ENCODE peak calls at places on chromosomes 2 and 18, in six cellular contexts. F is ACHN, X is spleen, Z is psoas muscle, T is NCI-H82, J is left ventricle myocardium inferior. V is an unnamed sample.

GRCh38 chr2:238244151-238244550 is 4.3 kb upstream of the HES6 start:
- DNase-seq in Z (no peak), J (no peak), T (peak; percentile 28), X (no peak), F (no peak), V (no peak)

GRCh38 chr2:120677221-120677620 is 58.4 kb upstream of the GLI2 start:
- DNase-seq in X (peak; percentile 22), Z (no peak), T (no peak), F (no peak), J (no peak), V (no peak)

GRCh38 chr2:102005989-102006885 is 14.5 kb downstream of the IL1R2 start:
- DNase-seq in Z (no peak), T (peak; percentile 67), J (no peak), X (no peak), F (peak; percentile 59), V (peak; percentile 70)

GRCh38 chr2:53028259-53028658 is 739.3 kb upstream of the CHAC2 start:
- DNase-seq in J (no peak), F (no peak), Z (no peak), X (no peak), T (peak; percentile 51), V (peak; percentile 86)

GRCh38 chr18:10453885-10454772 is at the start of gene APCDD1:
- DNase-seq in Z (peak; percentile 77), F (no peak), J (peak; percentile 82), X (no peak), T (peak; percentile 69), V (peak; percentile 93)

GRCh38 chr2:183035298-183035953 is 2.8 kb downstream of the NCKAP1 start:
- DNase-seq in F (no peak), X (no peak), T (no peak), J (no peak), Z (no peak), V (no peak)

GRCh38 chr2:96874099-96874831 is 4.4 kb upstream of the SEMA4C start:
- DNase-seq in X (peak; percentile 74), Z (no peak), T (no peak), J (no peak), F (no peak), V (no peak)

GRCh38 chr2:36824281-36824680 is 127.8 kb downstream of the VIT start:
- DNase-seq in X (no peak), F (no peak), J (no peak), T (peak; percentile 8), Z (no peak), V (no peak)

GRCh38 chr2:122203523-122203922 is 448.1 kb downstream of the TSN start:
- DNase-seq in T (no peak), J (no peak), F (peak; percentile 62), Z (no peak), X (no peak), V (no peak)

GRCh38 chr2:215003001-215003400 is 135.4 kb downstream of the ABCA12 start:
- DNase-seq in Z (no peak), X (no peak), J (no peak), T (peak; percentile 54), F (no peak), V (peak; percentile 60)

GRCh38 chr2:145095641-145096435 is 575.9 kb upstream of the ZEB2 start:
- DNase-seq in T (no peak), F (no peak), J (no peak), X (no peak), Z (no peak), V (no peak)

GRCh38 chr18:2847341-2848144 is 737 bp downstream of the EMILIN2 start:
- DNase-seq in Z (peak; percentile 50), T (no peak), X (peak; percentile 86), J (peak; percentile 42), F (peak; percentile 3), V (peak; percentile 63)

GRCh38 chr18:36518839-36519238 is 221.3 kb downstream of the FHOD3 start:
- DNase-seq in J (no peak), F (peak; percentile 11), X (no peak), Z (no peak), T (no peak), V (no peak)

GRCh38 chr2:56167616-56168015 is 16.2 kb upstream of the CCDC85A start:
- DNase-seq in Z (no peak), T (no peak), X (no peak), F (no peak), J (no peak), V (no peak)

GRCh38 chr18:26416652-26417150 is 131.7 kb downstream of the KCTD1 start:
- DNase-seq in T (no peak), Z (no peak), J (no peak), X (no peak), F (no peak), V (no peak)

GRCh38 chr2:163264376-163264775 is 425.8 kb upstream of the KCNH7 start:
- DNase-seq in Z (no peak), X (no peak), T (no peak), J (no peak), F (no peak), V (no peak)

GRCh38 chr2:206274434-206275273 is at the start of gene ZDBF2:
- DNase-seq in F (peak; percentile 68), J (peak; percentile 39), X (peak; percentile 86), T (peak; percentile 91), Z (peak; percentile 48), V (peak; percentile 79)

GRCh38 chr2:187336332-187336731 is 111.7 kb downstream of the CALCRL start:
- DNase-seq in Z (no peak), T (no peak), J (no peak), X (no peak), F (no peak), V (no peak)

GRCh38 chr2:174593574-174594203 is 3.9 kb downstream of the WIPF1 start:
- DNase-seq in T (no peak), J (no peak), Z (no peak), X (no peak), F (peak; percentile 43), V (peak; percentile 51)

GRCh38 chr2:218123986-218124385 is 1.8 kb upstream of the CXCR2 start:
- DNase-seq in J (no peak), F (no peak), Z (no peak), T (no peak), X (no peak), V (peak; percentile 59)

GRCh38 chr2:118185210-118186109 is 97.2 kb downstream of the INSIG2 start:
- DNase-seq in J (peak; percentile 56), F (peak; percentile 26), Z (peak; percentile 63), T (peak; percentile 55), X (peak; percentile 92), V (peak; percentile 76)

GRCh38 chr2:175282300-175282699 is 100.8 kb upstream of the ATP5MC3 start:
- DNase-seq in J (no peak), T (peak; percentile 76), Z (no peak), F (peak; percentile 56), X (no peak), V (peak; percentile 61)

GRCh38 chr18:72871091-72871490 is 3.3 kb upstream of the NETO1 start:
- DNase-seq in J (no peak), F (no peak), Z (no peak), T (no peak), X (no peak), V (no peak)

GRCh38 chr2:149857344-149857743 is 269.8 kb upstream of the MMADHC start:
- DNase-seq in Z (no peak), J (no peak), F (no peak), T (no peak), X (no peak), V (no peak)

GRCh38 chr2:65576861-65577601 is 144.6 kb upstream of the SPRED2 start:
- DNase-seq in X (no peak), Z (no peak), J (no peak), T (no peak), F (peak; percentile 98), V (peak; percentile 92)

GRCh38 chr2:168992026-168992425 is 39.1 kb downstream of the ABCB11 start:
- DNase-seq in Z (no peak), J (no peak), T (no peak), F (no peak), X (no peak), V (no peak)

GRCh38 chr18:48467231-48467630 is 58.0 kb upstream of the ZBTB7C start:
- DNase-seq in T (no peak), X (no peak), Z (no peak), J (no peak), F (no peak), V (no peak)

GRCh38 chr18:7388752-7389151 is 157.9 kb downstream of the LRRC30 start:
- DNase-seq in X (no peak), T (no peak), Z (no peak), F (no peak), J (no peak), V (no peak)

GRCh38 chr2:11889854-11890253 is 143.4 kb downstream of the LPIN1 start:
- DNase-seq in T (no peak), F (no peak), X (no peak), J (no peak), Z (no peak), V (no peak)

GRCh38 chr2:105405291-105405690 is 6.4 kb upstream of the FHL2 start:
- DNase-seq in X (no peak), T (no peak), J (no peak), F (peak; percentile 61), Z (no peak), V (no peak)

GRCh38 chr2:63661076-63661475 is 72.3 kb downstream of the MDH1 start:
- DNase-seq in Z (no peak), J (no peak), T (peak; percentile 45), F (no peak), X (no peak), V (peak; percentile 66)

GRCh38 chr2:54560146-54560881 is 104.2 kb downstream of the SPTBN1 start:
- DNase-seq in J (no peak), F (peak; percentile 60), X (peak; percentile 82), Z (peak; percentile 51), T (peak; percentile 47), V (no peak)

GRCh38 chr2:124112966-124113365 is 87.9 kb downstream of the CNTNAP5 start:
- DNase-seq in X (no peak), J (no peak), Z (no peak), T (no peak), F (no peak), V (no peak)

GRCh38 chr2:55403177-55403998 is 16.3 kb downstream of the CCDC88A start:
- DNase-seq in X (no peak), Z (no peak), F (no peak), T (no peak), J (no peak), V (no peak)

GRCh38 chr2:24816884-24817283 is 23.7 kb downstream of the CENPO start:
- DNase-seq in J (no peak), T (no peak), F (peak; percentile 30), X (no peak), Z (no peak), V (no peak)

GRCh38 chr18:49625021-49625691 is 63.3 kb downstream of the LIPG start:
- DNase-seq in F (no peak), X (no peak), T (no peak), J (no peak), Z (no peak), V (no peak)

V was measured in mesendoderm.